ENCODE peak calls at places on chromosome 16, in eight cellular contexts. A is adrenal gland; I is effector memory CD4-positive, alpha-beta T cell; X is GM23248; M is DND-41; N is mammary epithelial cell; B is A549; L is neuronal stem cell. V is an unnamed sample.

GRCh38 chr16:57258910-57259475 is 13.9 kb downstream of the ARL2BP start:
- DNase-seq in A (no peak), I (no peak), X (no peak), M (no peak), N (no peak), B (no peak), L (no peak), V (no peak)

GRCh38 chr16:64478258-64478906 is 643.5 kb downstream of the CDH11 start:
- DNase-seq in A (no peak), I (no peak), X (peak; percentile 86), M (no peak), N (no peak), B (peak; percentile 11), L (no peak), V (no peak)

GRCh38 chr16:67862623-67863583 is 9.9 kb upstream of the EDC4 start:
- DNase-seq in A (peak; percentile 93), I (no peak), X (peak; percentile 87), M (no peak), N (no peak), B (no peak), L (no peak), V (no peak)

GRCh38 chr16:71722801-71723536 is 1.5 kb downstream of the PHLPP2 start:
- DNase-seq in A (peak; percentile 73), I (peak; percentile 60), X (peak; percentile 87), M (peak; percentile 59), N (peak; percentile 90), B (peak; percentile 88), L (peak; percentile 78), V (peak; percentile 66)

GRCh38 chr16:87926246-87927194 is 9.8 kb downstream of the CA5A start:
- DNase-seq in A (no peak), I (no peak), X (no peak), M (no peak), N (no peak), B (no peak), L (no peak), V (no peak)

GRCh38 chr16:64626771-64627170 is 495.1 kb downstream of the CDH11 start:
- DNase-seq in A (no peak), I (no peak), X (peak; percentile 4), M (no peak), N (no peak), B (no peak), L (no peak), V (no peak)

GRCh38 chr16:57061084-57061905 is 31.1 kb upstream of the CPNE2 start:
- DNase-seq in A (peak; percentile 79), I (no peak), X (peak; percentile 86), M (no peak), N (peak; percentile 69), B (no peak), L (no peak), V (no peak)

GRCh38 chr16:11957591-11958395 is 7.2 kb upstream of the TNFRSF17 start:
- DNase-seq in A (no peak), I (no peak), X (peak; percentile 63), M (no peak), N (no peak), B (no peak), L (no peak), V (no peak)

GRCh38 chr16:49745434-49745833 is 110.5 kb downstream of the ZNF423 start:
- DNase-seq in A (no peak), I (no peak), X (no peak), M (no peak), N (no peak), B (no peak), L (no peak), V (no peak)

GRCh38 chr16:14539156-14539555 is 90.9 kb downstream of the PARN start:
- DNase-seq in A (no peak), I (no peak), X (no peak), M (no peak), N (no peak), B (no peak), L (no peak), V (no peak)

GRCh38 chr16:85879975-85880831 is 18.8 kb upstream of the IRF8 start:
- DNase-seq in A (no peak), I (no peak), X (peak; percentile 10), M (no peak), N (no peak), B (no peak), L (no peak), V (no peak)

GRCh38 chr16:17224350-17224749 is 246.4 kb downstream of the XYLT1 start:
- DNase-seq in A (no peak), I (no peak), X (no peak), M (no peak), N (no peak), B (no peak), L (no peak), V (no peak)

GRCh38 chr16:19071811-19072777 is 4.7 kb downstream of the COQ7 start:
- DNase-seq in A (peak; percentile 53), I (peak; percentile 35), X (peak; percentile 72), M (peak; percentile 56), N (peak; percentile 53), B (peak; percentile 77), L (peak; percentile 31), V (peak; percentile 25)

GRCh38 chr16:86625029-86625428 is 46.7 kb downstream of the FOXL1 start:
- DNase-seq in A (no peak), I (no peak), X (no peak), M (no peak), N (peak; percentile 77), B (no peak), L (no peak), V (no peak)

GRCh38 chr16:50814043-50814442 is 72.2 kb downstream of the CYLD start:
- DNase-seq in A (no peak), I (no peak), X (no peak), M (no peak), N (no peak), B (no peak), L (no peak), V (no peak)

GRCh38 chr16:48365030-48365600 is 20.1 kb downstream of the SIAH1 start:
- DNase-seq in A (peak; percentile 51), I (no peak), X (peak; percentile 23), M (no peak), N (peak; percentile 37), B (peak; percentile 30), L (no peak), V (no peak)

GRCh38 chr16:48358419-48358818 is 26.8 kb downstream of the SIAH1 start:
- DNase-seq in A (no peak), I (no peak), X (no peak), M (no peak), N (no peak), B (no peak), L (no peak), V (no peak)

GRCh38 chr16:48359983-48360382 is 25.2 kb downstream of the SIAH1 start:
- DNase-seq in A (no peak), I (no peak), X (no peak), M (no peak), N (no peak), B (no peak), L (no peak), V (no peak)

GRCh38 chr16:48361012-48361411 is 24.2 kb downstream of the SIAH1 start:
- DNase-seq in A (no peak), I (no peak), X (no peak), M (no peak), N (no peak), B (no peak), L (no peak), V (no peak)

DNA sequence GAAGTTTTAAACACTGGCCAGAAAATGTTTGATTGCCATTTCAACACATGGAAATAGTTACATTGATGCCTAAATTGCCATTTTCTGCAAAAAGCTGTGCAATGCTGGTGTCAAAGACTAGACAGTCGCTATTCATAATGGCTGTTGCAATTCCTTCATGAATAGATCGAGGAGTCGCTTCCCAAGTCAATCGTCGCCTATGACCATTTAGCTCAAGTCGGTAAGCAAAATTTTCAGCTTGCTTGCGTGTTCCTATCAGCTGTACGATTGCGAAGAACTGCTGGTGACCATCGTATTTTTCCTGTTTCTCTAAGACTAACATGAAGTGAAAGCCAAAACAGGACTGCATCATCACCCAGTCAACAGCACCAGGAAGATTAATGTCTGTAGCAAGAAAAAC is 23.7 kb downstream of the SIAH1 start:
- DNase-seq in A (no peak), I (no peak), X (no peak), M (no peak), N (no peak), B (no peak), L (no peak), V (no peak)
- H3K4me1 ChIP-seq in A (peaks cover 21% of the 10 kb centered on the region), I (peaks cover 5% of the 10 kb centered on the region), X (peaks cover 14% of the 10 kb centered on the region), M (peaks cover 2% of the 10 kb centered on the region), N (peaks cover 18% of the 10 kb centered on the region), B (peaks cover 13% of the 10 kb centered on the region), L (peaks cover 9% of the 10 kb centered on the region), V (peaks cover 7% of the 10 kb centered on the region)

GRCh38 chr16:24995469-24995868 is 19.7 kb downstream of the ARHGAP17 start:
- DNase-seq in A (no peak), I (no peak), X (no peak), M (no peak), N (no peak), B (peak; percentile 34), L (no peak), V (no peak)

GRCh38 chr16:24996301-24996700 is 18.9 kb downstream of the ARHGAP17 start:
- DNase-seq in A (no peak), I (no peak), X (no peak), M (no peak), N (no peak), B (no peak), L (no peak), V (no peak)

GRCh38 chr16:24995033-24995432 is 20.1 kb downstream of the ARHGAP17 start:
- DNase-seq in A (no peak), I (no peak), X (no peak), M (no peak), N (no peak), B (no peak), L (no peak), V (no peak)

GRCh38 chr16:24992696-24993095 is 22.5 kb downstream of the ARHGAP17 start:
- DNase-seq in A (no peak), I (no peak), X (no peak), M (no peak), N (no peak), B (no peak), L (no peak), V (no peak)

GRCh38 chr16:24993722-24994686 is 21.2 kb downstream of the ARHGAP17 start:
- DNase-seq in A (peak; percentile 59), I (no peak), X (peak; percentile 96), M (no peak), N (peak; percentile 87), B (peak; percentile 75), L (no peak), V (no peak)
- H3K4me3 ChIP-seq in A (no peak overlapping the region), I (no peak overlapping the region), X (peak overlapping the region; percentile 50), M (no peak overlapping the region), N (no peak overlapping the region), B (no peak overlapping the region), L (no peak overlapping the region), V (no peak overlapping the region)

DNA sequence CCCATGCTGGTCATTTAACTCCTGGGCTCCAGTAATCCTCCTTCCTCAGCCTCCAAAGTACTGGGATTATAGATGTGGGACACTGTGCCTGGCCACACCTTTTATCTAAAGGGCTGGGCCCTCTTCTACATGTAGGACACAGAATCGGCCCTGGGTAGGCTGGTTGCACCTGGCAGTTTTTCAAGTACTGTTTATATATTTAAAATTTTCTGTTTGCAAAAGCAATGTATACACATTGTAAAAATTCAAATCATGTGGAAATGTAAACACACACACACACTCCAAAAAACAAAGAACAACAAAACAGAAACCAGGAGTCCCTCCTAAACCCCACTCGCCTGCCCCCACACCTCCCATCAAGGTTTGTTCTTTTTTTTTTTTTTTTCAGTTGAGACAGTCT is 28.1 kb upstream of the SIAH1 start:
- DNase-seq in A (no peak), I (no peak), X (no peak), M (no peak), N (no peak), B (no peak), L (no peak), V (no peak)
- H3K27ac ChIP-seq in A (no peak overlapping the region), I (no peak overlapping the region), X (peak overlapping the region; percentile 65), M (no peak overlapping the region), N (no peak overlapping the region), B (peak overlapping the region; percentile 53), L (no peak overlapping the region), V (no peak overlapping the region)

GRCh38 chr16:3859875-3860274 is 20.6 kb downstream of the CREBBP start:
- DNase-seq in A (no peak), I (no peak), X (no peak), M (no peak), N (no peak), B (no peak), L (no peak), V (no peak)
- H3K4me1 ChIP-seq in A (peaks cover 87% of the 10 kb centered on the region), I (peaks cover 29% of the 10 kb centered on the region), X (peaks cover 42% of the 10 kb centered on the region), M (no peaks in the 10 kb centered on the region), N (peaks cover 18% of the 10 kb centered on the region), B (peaks cover 5% of the 10 kb centered on the region), L (peaks cover 11% of the 10 kb centered on the region), V (peaks cover 85% of the 10 kb centered on the region)